ENCODE peak calls at places on chromosomes 3 and 15, in ten cellular contexts. H is B cell; Y is activated CD4-positive, alpha-beta T cell treated with anti-CD3 and anti-CD28 coated beads, Interleukin-2, amount 10 ng/mL, durations not matched to agents 7 days and 5 days; M is NCI-H748 treated with DMSO at 0.1 percent for 48 hours; K is Panc1; I is NCI-H2227 treated with DMSO at 0.1 percent for 48 hours; U is Kasumi-1; C is stromal cell of bone marrow; W is foreskin fibroblast; Z is endodermal cell. P is an unnamed sample.

GRCh38 chr3:46811615-46812236 is 51.5 kb downstream of the MYL3 start:
- DNase-seq in I (no peak), M (no peak), H (no peak), C (no peak), Z (peak; percentile 89), U (no peak), K (no peak), W (no peak), Y (no peak), P (no peak)

GRCh38 chr3:28226020-28226419 is 15.4 kb upstream of the CMC1 start:
- DNase-seq in Y (no peak), M (no peak), H (no peak), C (no peak), K (no peak), Z (no peak), I (no peak), W (no peak), U (no peak), P (no peak)

GRCh38 chr3:90091557-90091956 is 984.1 kb downstream of the EPHA3 start:
- DNase-seq in K (no peak), U (peak; percentile 61), I (no peak), W (peak; percentile 58), C (peak; percentile 47), H (no peak), M (peak; percentile 89), Z (peak; percentile 75), Y (no peak), P (no peak)

GRCh38 chr15:84631706-84632272 is 22.3 kb downstream of the WDR73 start:
- DNase-seq in U (no peak), K (no peak), W (no peak), Z (no peak), C (no peak), H (no peak), I (no peak), Y (no peak), M (no peak), P (no peak)

GRCh38 chr15:50181983-50182232 is at the start of gene SLC27A2:
- DNase-seq in C (no peak), Y (no peak), Z (no peak), I (no peak), U (peak; percentile 44), K (no peak), W (no peak), M (peak; percentile 18), H (peak; percentile 73), P (peak; percentile 38)

GRCh38 chr3:176848431-176849214 is 348.7 kb downstream of the TBL1XR1 start:
- DNase-seq in C (no peak), I (no peak), W (no peak), H (no peak), U (no peak), K (no peak), Z (no peak), Y (no peak), M (no peak), P (no peak)

GRCh38 chr3:141998674-141999290 is 122.3 kb downstream of the ATP1B3 start:
- DNase-seq in M (peak; percentile 2), U (peak; percentile 16), C (no peak), K (no peak), H (no peak), W (no peak), Y (no peak), Z (no peak), I (peak; percentile 17), P (no peak)

GRCh38 chr15:64070965-64071851 is 22.4 kb downstream of the CIAO2A start:
- DNase-seq in C (peak; percentile 84), K (peak; percentile 76), I (no peak), H (no peak), U (peak; percentile 28), W (peak; percentile 80), Z (no peak), M (no peak), Y (no peak), P (no peak)

GRCh38 chr3:150409527-150410310 is 1.6 kb downstream of the TSC22D2 start:
- DNase-seq in Z (peak; percentile 91), C (peak; percentile 59), W (peak; percentile 65), U (peak; percentile 68), K (no peak), H (peak; percentile 80), M (peak; percentile 8), Y (peak; percentile 56), I (no peak), P (peak; percentile 59)

GRCh38 chr3:14688525-14688924 is 13.6 kb downstream of the C3orf20 start:
- DNase-seq in M (no peak), Y (no peak), H (no peak), Z (no peak), C (no peak), K (no peak), I (no peak), U (peak; percentile 54), W (no peak), P (no peak)

GRCh38 chr15:28960979-28961378 is 75.2 kb downstream of the APBA2 start:
- DNase-seq in Y (no peak), W (peak; percentile 51), Z (peak; percentile 36), H (no peak), U (no peak), I (no peak), K (peak; percentile 32), C (no peak), M (no peak), P (no peak)

GRCh38 chr15:35851491-35851890 is 305.5 kb upstream of the DPH6 start:
- DNase-seq in U (no peak), I (no peak), H (no peak), Y (no peak), C (no peak), Z (no peak), W (no peak), M (no peak), K (no peak), P (no peak)

GRCh38 chr3:41362638-41363559 is 163.6 kb downstream of the CTNNB1 start:
- DNase-seq in I (peak; percentile 36), H (no peak), K (no peak), Y (no peak), U (no peak), C (no peak), Z (peak; percentile 89), M (no peak), W (no peak), P (no peak)

GRCh38 chr15:64883997-64884511 is 27.6 kb upstream of the ANKDD1A start:
- DNase-seq in I (peak; percentile 32), W (peak; percentile 90), Z (peak; percentile 68), C (peak; percentile 85), Y (peak; percentile 34), H (peak; percentile 41), M (no peak), K (peak; percentile 84), U (peak; percentile 52), P (no peak)

GRCh38 chr15:78453447-78453846 is 15.4 kb downstream of the IREB2 start:
- DNase-seq in Y (no peak), U (peak; percentile 72), K (no peak), H (no peak), Z (no peak), C (no peak), I (no peak), M (no peak), W (no peak), P (no peak)

GRCh38 chr3:192833177-192833890 is 84.3 kb downstream of the MB21D2 start:
- DNase-seq in C (peak; percentile 68), I (peak; percentile 48), U (no peak), K (no peak), M (no peak), Z (no peak), W (peak; percentile 61), H (no peak), Y (no peak), P (no peak)

GRCh38 chr3:194471863-194472262 is 14.9 kb downstream of the ATP13A3 start:
- DNase-seq in Z (no peak), K (no peak), W (no peak), H (no peak), C (no peak), M (no peak), I (no peak), U (no peak), Y (no peak), P (no peak)

GRCh38 chr15:66138096-66138783 is 115.3 kb downstream of the MEGF11 start:
- DNase-seq in Z (no peak), Y (no peak), I (no peak), H (no peak), W (no peak), M (peak; percentile 11), K (no peak), C (no peak), U (no peak), P (no peak)

GRCh38 chr15:43008150-43008549 is 87.6 kb upstream of the TTBK2 start:
- DNase-seq in K (no peak), C (no peak), H (no peak), I (no peak), Y (no peak), Z (no peak), U (no peak), M (no peak), W (no peak), P (no peak)

GRCh38 chr3:94423566-94423965 is 360.7 kb downstream of the NSUN3 start:
- DNase-seq in U (no peak), C (no peak), I (no peak), Z (no peak), H (no peak), Y (no peak), M (no peak), W (no peak), K (no peak), P (no peak)

GRCh38 chr15:23642413-23643044 is 5.1 kb downstream of the MAGEL2 start:
- DNase-seq in Y (peak; percentile 41), I (peak; percentile 60), U (peak; percentile 20), Z (peak; percentile 84), K (peak; percentile 18), C (peak; percentile 25), H (peak; percentile 64), M (peak; percentile 42), W (peak; percentile 14), P (peak; percentile 31)

GRCh38 chr3:167887096-167887495 is 151.6 kb downstream of the SERPINI1 start:
- DNase-seq in K (no peak), U (no peak), Y (no peak), W (no peak), M (no peak), Z (no peak), H (no peak), I (no peak), C (peak; percentile 83), P (no peak)

GRCh38 chr3:10011644-10012043 is 14.6 kb upstream of the FANCD2 start:
- DNase-seq in U (no peak), W (no peak), Y (no peak), H (no peak), C (no peak), M (no peak), Z (no peak), K (no peak), I (no peak), P (no peak)

GRCh38 chr3:23575697-23576096 is 230.1 kb upstream of the UBE2E1 start:
- DNase-seq in M (no peak), K (no peak), C (peak; percentile 9), Z (no peak), H (no peak), U (no peak), Y (no peak), W (no peak), I (no peak), P (no peak)

GRCh38 chr15:39312984-39313383 is 267.9 kb upstream of the THBS1 start:
- DNase-seq in U (peak; percentile 41), Z (no peak), M (no peak), H (no peak), I (no peak), W (no peak), Y (no peak), K (no peak), C (no peak), P (no peak)

GRCh38 chr3:146542179-146542578 is 2.2 kb downstream of the PLSCR1 start:
- DNase-seq in C (no peak), K (no peak), Y (peak; percentile 9), H (no peak), M (no peak), U (no peak), Z (no peak), I (no peak), W (no peak), P (no peak)

GRCh38 chr15:79743032-79743431 is 153.8 kb downstream of the MTHFS start:
- DNase-seq in Y (no peak), K (no peak), M (no peak), C (no peak), H (no peak), I (no peak), Z (no peak), U (no peak), W (no peak), P (no peak)

GRCh38 chr3:145760036-145760435 is 400.9 kb downstream of the PLOD2 start:
- DNase-seq in Z (no peak), W (no peak), I (no peak), C (no peak), K (no peak), Y (no peak), U (no peak), M (no peak), H (no peak), P (no peak)